ENCODE peak calls at places on chromosomes 16 and 17, in nine cellular contexts. R is SHP77, C is breast epithelium, G is stromal cell of bone marrow, T is AG08395, A is mesenchymal stem cell, W is M059J, P is HT1080, Z is kidney tubule cell. D is an unnamed sample.

GRCh38 chr16:89921699-89922476 is 1.3 kb upstream of the TUBB3 start:
- DNase-seq in R (peak; percentile 84), C (no peak), G (peak; percentile 94), T (peak; percentile 93), A (peak; percentile 97), W (peak; percentile 98), P (peak; percentile 95), Z (peak; percentile 94), D (peak; percentile 71)

GRCh38 chr17:73184133-73184993 is 8.5 kb upstream of the COG1 start:
- DNase-seq in R (no peak), C (no peak), G (no peak), T (no peak), A (no peak), W (no peak), P (no peak), Z (no peak), D (no peak)

GRCh38 chr17:75459590-75460267 is 3.3 kb downstream of the TMEM94 start:
- DNase-seq in R (no peak), C (peak; percentile 61), G (no peak), T (no peak), A (peak; percentile 76), W (peak; percentile 69), P (no peak), Z (peak; percentile 25), D (no peak)

GRCh38 chr17:35799942-35800341 is 4.5 kb upstream of the MMP28 start:
- DNase-seq in R (no peak), C (peak; percentile 88), G (no peak), T (peak; percentile 87), A (no peak), W (peak; percentile 88), P (peak; percentile 30), Z (peak; percentile 38), D (no peak)

GRCh38 chr16:86901483-86901882 is 323.1 kb downstream of the FOXL1 start:
- DNase-seq in R (no peak), C (no peak), G (no peak), T (no peak), A (peak; percentile 40), W (peak; percentile 92), P (peak; percentile 54), Z (peak; percentile 66), D (no peak)

GRCh38 chr17:20273741-20274500 is 193.4 kb downstream of the LGALS9B start:
- DNase-seq in R (no peak), C (no peak), G (no peak), T (no peak), A (no peak), W (no peak), P (no peak), Z (no peak), D (no peak)

GRCh38 chr17:79676796-79677195 is 53.9 kb upstream of the ENPP7 start:
- DNase-seq in R (no peak), C (no peak), G (no peak), T (no peak), A (no peak), W (no peak), P (no peak), Z (no peak), D (no peak)

GRCh38 chr17:1951920-1952319 is 73.2 kb downstream of the RTN4RL1 start:
- DNase-seq in R (no peak), C (no peak), G (no peak), T (no peak), A (no peak), W (no peak), P (no peak), Z (no peak), D (no peak)

GRCh38 chr16:69408451-69408850 is 16.0 kb upstream of the CYB5B start:
- DNase-seq in R (no peak), C (no peak), G (no peak), T (no peak), A (no peak), W (no peak), P (no peak), Z (no peak), D (no peak)

GRCh38 chr17:59611503-59611902 is 8.2 kb upstream of the CLTC start:
- DNase-seq in R (no peak), C (no peak), G (no peak), T (no peak), A (no peak), W (no peak), P (no peak), Z (no peak), D (no peak)

GRCh38 chr17:5809056-5809455 is 224.7 kb upstream of the NLRP1 start:
- DNase-seq in R (no peak), C (no peak), G (no peak), T (no peak), A (no peak), W (no peak), P (no peak), Z (no peak), D (no peak)

GRCh38 chr17:15782809-15783208 is 50.7 kb downstream of the TBC1D26 start:
- DNase-seq in R (no peak), C (peak; percentile 44), G (peak; percentile 36), T (peak; percentile 60), A (no peak), W (peak; percentile 35), P (no peak), Z (peak; percentile 13), D (no peak)

GRCh38 chr17:17507465-17508011 is 11.3 kb upstream of the RASD1 start:
- DNase-seq in R (peak; percentile 58), C (no peak), G (no peak), T (no peak), A (no peak), W (no peak), P (no peak), Z (no peak), D (no peak)

GRCh38 chr17:32998893-32999240 is 7.2 kb downstream of the SPACA3 start:
- DNase-seq in R (no peak), C (no peak), G (peak; percentile 42), T (peak; percentile 81), A (peak; percentile 74), W (peak; percentile 10), P (peak; percentile 8), Z (peak; percentile 79), D (no peak)

GRCh38 chr16:85136213-85136704 is 24.0 kb upstream of the CIBAR2 start:
- DNase-seq in R (peak; percentile 53), C (peak; percentile 43), G (no peak), T (no peak), A (peak; percentile 70), W (peak; percentile 62), P (no peak), Z (no peak), D (no peak)

GRCh38 chr16:58500329-58501241 is 642 bp downstream of the NDRG4 start:
- DNase-seq in R (no peak), C (no peak), G (no peak), T (no peak), A (peak; percentile 39), W (no peak), P (no peak), Z (peak; percentile 18), D (no peak)

GRCh38 chr17:35726609-35727460 is 4.6 kb upstream of the RASL10B start:
- DNase-seq in R (no peak), C (no peak), G (peak; percentile 76), T (peak; percentile 86), A (peak; percentile 96), W (peak; percentile 78), P (peak; percentile 69), Z (peak; percentile 83), D (peak; percentile 75)

GRCh38 chr17:2194778-2195417 is 108.7 kb downstream of the SMG6 start:
- DNase-seq in R (no peak), C (no peak), G (no peak), T (no peak), A (no peak), W (no peak), P (no peak), Z (no peak), D (peak; percentile 52)

GRCh38 chr16:68782198-68783174 is 45.4 kb downstream of the CDH1 start:
- DNase-seq in R (no peak), C (no peak), G (no peak), T (no peak), A (no peak), W (peak; percentile 22), P (no peak), Z (no peak), D (no peak)

GRCh38 chr16:2663553-2664521 is 18.5 kb upstream of the KCTD5 start:
- DNase-seq in R (no peak), C (no peak), G (no peak), T (peak; percentile 14), A (peak; percentile 60), W (no peak), P (no peak), Z (peak; percentile 26), D (no peak)

GRCh38 chr16:78353610-78354009 is 254.2 kb downstream of the WWOX start:
- DNase-seq in R (no peak), C (no peak), G (no peak), T (no peak), A (no peak), W (no peak), P (no peak), Z (no peak), D (no peak)

GRCh38 chr17:66739553-66739952 is 95.4 kb upstream of the CACNG5 start:
- DNase-seq in R (no peak), C (no peak), G (no peak), T (no peak), A (no peak), W (no peak), P (no peak), Z (no peak), D (no peak)

GRCh38 chr16:49492896-49493620 is 119.5 kb downstream of the C16orf78 start:
- DNase-seq in R (no peak), C (no peak), G (no peak), T (no peak), A (no peak), W (no peak), P (no peak), Z (no peak), D (no peak)

GRCh38 chr16:49305406-49305805 is 23.8 kb upstream of the CBLN1 start:
- DNase-seq in R (no peak), C (no peak), G (no peak), T (no peak), A (no peak), W (no peak), P (no peak), Z (no peak), D (no peak)

GRCh38 chr17:82920150-82920549 is 80.3 kb upstream of the ZNF750 start:
- DNase-seq in R (no peak), C (no peak), G (no peak), T (no peak), A (no peak), W (no peak), P (no peak), Z (no peak), D (no peak)

GRCh38 chr17:59846391-59847165 is 46.2 kb downstream of the TUBD1 start:
- DNase-seq in R (peak; percentile 74), C (peak; percentile 62), G (peak; percentile 77), T (peak; percentile 49), A (peak; percentile 87), W (peak; percentile 92), P (peak; percentile 82), Z (peak; percentile 99), D (no peak)

GRCh38 chr16:68642436-68643064 is 2.6 kb upstream of the CDH3 start:
- DNase-seq in R (peak; percentile 52), C (peak; percentile 59), G (no peak), T (no peak), A (peak; percentile 37), W (no peak), P (no peak), Z (peak; percentile 71), D (peak; percentile 64)

GRCh38 chr17:979539-980405 is at the start of gene NXN:
- DNase-seq in R (peak; percentile 87), C (peak; percentile 75), G (peak; percentile 35), T (peak; percentile 97), A (peak; percentile 66), W (peak; percentile 55), P (peak; percentile 50), Z (peak; percentile 76), D (peak; percentile 92)

GRCh38 chr17:10631048-10631700 is 25.9 kb downstream of the MYH3 start:
- DNase-seq in R (peak; percentile 7), C (no peak), G (no peak), T (peak; percentile 57), A (peak; percentile 37), W (no peak), P (peak; percentile 23), Z (peak; percentile 39), D (peak; percentile 59)

GRCh38 chr16:69885722-69886121 is 65.4 kb upstream of the CLEC18A start:
- DNase-seq in R (no peak), C (no peak), G (no peak), T (no peak), A (no peak), W (no peak), P (no peak), Z (no peak), D (no peak)

GRCh38 chr17:30477758-30478115 is 529 bp downstream of the GOSR1 start:
- DNase-seq in R (no peak), C (no peak), G (peak; percentile 10), T (peak; percentile 32), A (peak; percentile 78), W (peak; percentile 41), P (peak; percentile 8), Z (peak; percentile 61), D (no peak)